ENCODE peak calls at places on chromosomes 11 and 22, in five cellular contexts. O is mammary epithelial cell, M is adrenal gland, L is GM13976, Z is endothelial cell of umbilical vein. I is an unnamed sample.

GRCh38 chr22:48670317-48670716 is 1157.4 kb downstream of the BRD1 start:
- DNase-seq in L (no peak), O (no peak), M (no peak), Z (no peak), I (no peak)

GRCh38 chr11:95338430-95338991 is 107.5 kb upstream of the SESN3 start:
- DNase-seq in Z (peak; percentile 62), O (no peak), M (peak; percentile 88), L (no peak), I (peak; percentile 5)

GRCh38 chr11:135009125-135009524 is 597.1 kb upstream of the B3GAT1 start:
- DNase-seq in O (no peak), L (no peak), Z (no peak), M (no peak), I (no peak)

GRCh38 chr22:44197271-44197670 is 16.5 kb downstream of the PARVG start:
- DNase-seq in O (no peak), Z (no peak), L (no peak), M (no peak), I (no peak)

GRCh38 chr11:119338946-119339580 is 1.6 kb downstream of the C1QTNF5 start:
- DNase-seq in L (no peak), O (no peak), M (no peak), Z (peak; percentile 49), I (no peak)

GRCh38 chr11:46492540-46492939 is 101.0 kb upstream of the CHRM4 start:
- DNase-seq in O (no peak), Z (peak; percentile 27), L (no peak), M (no peak), I (no peak)

GRCh38 chr11:1305558-1306056 is 3.8 kb downstream of the TOLLIP start:
- DNase-seq in M (no peak), Z (no peak), O (no peak), L (no peak), I (no peak)

GRCh38 chr11:59025097-59025496 is 61.0 kb upstream of the GLYATL1B start:
- DNase-seq in M (no peak), L (no peak), O (no peak), Z (no peak), I (no peak)

GRCh38 chr22:27993201-27993635 is 74.2 kb upstream of the PITPNB start:
- DNase-seq in M (no peak), Z (no peak), L (no peak), O (no peak), I (no peak)

GRCh38 chr11:64372802-64373597 is 14.0 kb downstream of the RPS6KA4 start:
- DNase-seq in M (no peak), O (no peak), Z (no peak), L (no peak), I (no peak)

GRCh38 chr22:22893891-22894739 is 6.5 kb downstream of the IGLL5 start:
- DNase-seq in M (no peak), L (no peak), Z (no peak), O (no peak), I (no peak)

GRCh38 chr11:44630511-44631210 is 65.2 kb downstream of the CD82 start:
- DNase-seq in M (no peak), O (no peak), L (peak; percentile 7), Z (no peak), I (no peak)

GRCh38 chr11:18668131-18668530 is 30.4 kb upstream of the TMEM86A start:
- DNase-seq in L (no peak), O (no peak), Z (no peak), M (no peak), I (no peak)

GRCh38 chr11:93820847-93821246 is 29.6 kb downstream of the VSTM5 start:
- DNase-seq in L (no peak), M (no peak), Z (no peak), O (no peak), I (no peak)

GRCh38 chr11:13043912-13044628 is 35.0 kb downstream of the RASSF10 start:
- DNase-seq in M (no peak), O (no peak), Z (no peak), L (no peak), I (no peak)

GRCh38 chr11:133197425-133197824 is 334.9 kb downstream of the OPCML start:
- DNase-seq in Z (no peak), M (no peak), L (no peak), O (peak; percentile 9), I (no peak)

GRCh38 chr11:117998201-117998579 is 12.0 kb downstream of the IL10RA start:
- DNase-seq in O (no peak), Z (no peak), M (no peak), L (peak; percentile 70), I (no peak)

GRCh38 chr22:39343259-39344045 is 6.3 kb upstream of the SYNGR1 start:
- DNase-seq in Z (peak; percentile 53), O (peak; percentile 42), M (peak; percentile 67), L (peak; percentile 69), I (peak; percentile 69)

GRCh38 chr11:11657101-11657935 is 35.5 kb upstream of the GALNT18 start:
- DNase-seq in O (no peak), L (no peak), M (no peak), Z (peak; percentile 4), I (no peak)

GRCh38 chr11:46728659-46729040 is 9.6 kb downstream of the F2 start:
- DNase-seq in O (no peak), M (no peak), Z (no peak), L (no peak), I (no peak)

GRCh38 chr11:105937738-105938137 is 84.3 kb downstream of the MSANTD4 start:
- DNase-seq in L (no peak), O (peak; percentile 12), Z (peak; percentile 59), M (no peak), I (no peak)

GRCh38 chr11:99585606-99586005 is 564.9 kb downstream of the CNTN5 start:
- DNase-seq in M (no peak), L (no peak), Z (no peak), O (no peak), I (no peak)

GRCh38 chr11:134124660-134125451 is 56.0 kb downstream of the JAM3 start:
- DNase-seq in L (no peak), M (peak; percentile 65), Z (peak; percentile 67), O (peak; percentile 14), I (peak; percentile 10)

GRCh38 chr11:71248251-71248570 is 4.2 kb downstream of the SHANK2 start:
- DNase-seq in M (no peak), O (no peak), Z (no peak), L (no peak), I (no peak)

GRCh38 chr22:28952857-28953256 is 69.5 kb downstream of the ZNRF3 start:
- DNase-seq in Z (no peak), M (peak; percentile 40), L (no peak), O (no peak), I (no peak)

GRCh38 chr11:36233226-36233625 is 56.0 kb downstream of the COMMD9 start:
- DNase-seq in O (no peak), L (no peak), Z (peak; percentile 88), M (no peak), I (no peak)

GRCh38 chr11:114181752-114182151 is 114.4 kb upstream of the NNMT start:
- DNase-seq in L (no peak), Z (no peak), M (no peak), O (no peak), I (no peak)
- TF ChIP-seq CTCF in L (no peak), Z (no peak), M (no peak), O (no peak), I (no peak)

DNA sequence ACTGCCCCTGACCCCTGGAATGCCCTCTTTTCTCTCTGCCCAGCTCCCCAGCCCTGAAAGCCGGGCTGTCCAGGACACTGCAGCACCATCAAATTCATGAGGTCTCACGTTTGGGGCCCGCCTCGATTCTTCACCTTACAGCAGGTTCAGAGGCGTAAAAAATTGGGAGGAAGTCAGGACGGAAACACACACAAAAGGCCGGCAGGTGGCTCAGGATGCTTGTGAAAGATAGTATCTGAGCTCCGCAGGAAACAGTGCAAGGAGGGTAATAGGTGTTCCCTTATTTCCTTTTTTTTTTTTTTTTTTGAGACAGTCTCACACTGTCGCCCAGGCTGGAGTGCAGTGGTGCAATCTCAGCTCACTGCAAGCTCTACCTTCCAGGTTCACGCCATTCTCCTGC is 4.1 kb downstream of the RFPL2 start:
- DNase-seq in L (no peak), M (no peak), O (no peak), Z (no peak), I (peak; percentile 33)
- TF ChIP-seq CTCF in L (no peak), M (no peak), O (no peak), Z (no peak), I (no peak)

GRCh38 chr11:68212421-68213134 is 518 bp downstream of the KMT5B start:
- DNase-seq in L (peak; percentile 89), M (peak; percentile 82), O (peak; percentile 69), Z (peak; percentile 63), I (peak; percentile 73)
- TF ChIP-seq CTCF in L (peak; percentile 40), M (no peak), O (peak; percentile 26), Z (peak; percentile 19), I (no peak)

DNA sequence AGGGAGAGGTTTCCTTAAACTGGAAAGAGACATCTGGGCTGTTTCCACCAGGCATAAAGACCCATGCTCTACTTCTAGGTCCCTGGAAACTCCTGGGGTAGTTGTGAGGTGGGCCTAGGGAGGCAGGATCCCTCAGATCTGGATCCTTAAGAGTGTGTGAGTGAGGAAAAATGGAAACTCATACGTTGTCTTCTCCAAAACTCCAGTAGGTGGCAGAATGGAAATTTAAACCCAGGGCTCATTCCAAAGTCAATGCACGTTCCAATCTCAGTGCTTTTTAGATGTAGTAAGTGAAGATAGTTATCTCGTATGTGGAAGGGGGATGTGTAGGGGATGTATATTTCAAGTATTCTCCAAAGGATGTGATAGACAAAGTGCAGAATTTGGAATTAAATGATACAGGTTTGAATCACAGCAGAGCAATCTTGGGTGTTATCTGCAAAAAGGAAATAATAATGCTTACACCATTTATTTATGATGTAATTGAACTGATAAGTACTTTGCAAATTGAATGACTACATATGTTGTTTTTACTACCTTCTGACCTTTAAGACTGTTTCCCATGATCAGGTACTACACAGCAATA is 13.1 kb upstream of the MMP1 start:
- DNase-seq in Z (peak; percentile 34), L (no peak), M (no peak), O (peak; percentile 45), I (no peak)
- TF ChIP-seq CTCF in Z (peak; percentile 28), L (peak; percentile 28), M (peak; percentile 24), O (peak; percentile 74), I (no peak)

DNA sequence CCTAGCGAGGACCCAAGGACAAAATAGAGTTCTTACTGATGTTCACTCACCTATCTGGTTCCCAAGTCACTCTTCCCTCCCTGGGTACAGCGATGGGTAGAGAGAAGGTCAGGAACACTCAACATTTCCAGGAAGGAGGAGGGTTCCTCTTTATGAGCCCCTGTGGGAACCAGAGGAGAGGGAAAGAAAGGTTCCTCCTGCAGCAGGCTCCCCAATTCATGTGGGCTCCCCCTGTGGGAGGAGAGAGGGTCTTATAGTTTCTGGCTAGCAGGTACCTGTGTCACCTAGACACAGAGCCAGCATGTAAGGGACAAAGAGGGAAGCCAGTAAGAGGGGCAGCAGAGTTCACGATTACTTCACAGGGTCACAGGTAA is 93.5 kb downstream of the DBX1 start:
- DNase-seq in M (no peak), L (no peak), Z (no peak), O (no peak), I (no peak)
- TF ChIP-seq CTCF in M (no peak), L (no peak), Z (no peak), O (no peak), I (no peak)

DNA sequence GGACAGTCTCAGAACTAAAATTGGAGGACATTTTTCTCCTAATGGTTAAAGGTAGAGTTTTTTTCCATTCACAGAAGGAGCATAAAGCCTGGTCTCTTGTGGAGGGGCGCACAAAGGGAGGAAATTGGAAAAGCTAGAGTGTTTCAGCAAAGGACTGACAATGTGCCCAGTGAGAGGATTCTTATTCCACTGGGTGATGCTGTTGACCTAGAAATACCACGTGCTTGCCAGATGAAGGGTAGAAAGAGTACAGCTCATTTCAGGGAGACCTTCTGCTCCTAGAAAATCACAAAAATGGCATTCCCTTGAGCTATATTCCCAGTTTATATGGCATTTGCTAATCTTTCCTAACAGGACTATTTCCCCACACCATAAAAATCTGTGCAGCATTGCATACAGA is 21.1 kb downstream of the MS4A6E start:
- DNase-seq in Z (no peak), O (no peak), M (no peak), L (no peak), I (no peak)
- TF ChIP-seq CTCF in Z (no peak), O (no peak), M (no peak), L (peak; percentile 21), I (no peak)

GRCh38 chr11:6418958-6419611 is at the start of gene APBB1:
- DNase-seq in M (peak; percentile 65), Z (peak; percentile 67), O (peak; percentile 33), L (peak; percentile 86), I (peak; percentile 69)
- TF ChIP-seq CTCF in M (no peak), Z (no peak), O (peak; percentile 26), L (peak; percentile 4), I (no peak)